ENCODE peak calls at places on chromosomes 1 and 21, in nine cellular contexts. One of them, this sample, is unnamed.

GRCh38 chr1:178541829-178542553 is 29.1 kb downstream of the TEX35 start:
- DNase-seq in stimulated activated CD4-positive, alpha-beta T cell treated with anti-CD3 and anti-CD28 coated beads, Interleukin-1b, Interleukin-23, amount 100 ng/mL, for 24 hours: peak
- DNase-seq in caudate nucleus: peak
- DNase-seq in ACHN: peak
- DNase-seq in H4: no peak
- DNase-seq in Right ventricle myocardium inferior: peak
- DNase-seq in substantia nigra: no peak
- DNase-seq in T-helper 17 cell: no peak
- DNase-seq in HTR-8/SVneo: peak
- DNase-seq in this sample: no peak

GRCh38 chr1:165854101-165854845 is 26.9 kb downstream of the UCK2 start:
- DNase-seq in stimulated activated CD4-positive, alpha-beta T cell treated with anti-CD3 and anti-CD28 coated beads, Interleukin-1b, Interleukin-23, amount 100 ng/mL, for 24 hours: no peak
- DNase-seq in caudate nucleus: no peak
- DNase-seq in ACHN: peak
- DNase-seq in H4: peak
- DNase-seq in Right ventricle myocardium inferior: no peak
- DNase-seq in substantia nigra: no peak
- DNase-seq in T-helper 17 cell: no peak
- DNase-seq in HTR-8/SVneo: peak
- DNase-seq in this sample: no peak

GRCh38 chr1:119516680-119517079 is 9.7 kb downstream of the HSD3B1 start:
- DNase-seq in stimulated activated CD4-positive, alpha-beta T cell treated with anti-CD3 and anti-CD28 coated beads, Interleukin-1b, Interleukin-23, amount 100 ng/mL, for 24 hours: no peak
- DNase-seq in caudate nucleus: no peak
- DNase-seq in ACHN: no peak
- DNase-seq in H4: no peak
- DNase-seq in Right ventricle myocardium inferior: no peak
- DNase-seq in substantia nigra: no peak
- DNase-seq in T-helper 17 cell: no peak
- DNase-seq in HTR-8/SVneo: no peak
- DNase-seq in this sample: no peak

GRCh38 chr1:231460614-231461013 is 38.5 kb upstream of the EGLN1 start:
- DNase-seq in stimulated activated CD4-positive, alpha-beta T cell treated with anti-CD3 and anti-CD28 coated beads, Interleukin-1b, Interleukin-23, amount 100 ng/mL, for 24 hours: peak
- DNase-seq in caudate nucleus: no peak
- DNase-seq in ACHN: no peak
- DNase-seq in H4: peak
- DNase-seq in Right ventricle myocardium inferior: no peak
- DNase-seq in substantia nigra: no peak
- DNase-seq in T-helper 17 cell: no peak
- DNase-seq in HTR-8/SVneo: no peak
- DNase-seq in this sample: no peak

GRCh38 chr1:146039844-146040194 is 18.3 kb upstream of the HJV start:
- DNase-seq in stimulated activated CD4-positive, alpha-beta T cell treated with anti-CD3 and anti-CD28 coated beads, Interleukin-1b, Interleukin-23, amount 100 ng/mL, for 24 hours: no peak
- DNase-seq in caudate nucleus: peak
- DNase-seq in ACHN: no peak
- DNase-seq in H4: no peak
- DNase-seq in Right ventricle myocardium inferior: no peak
- DNase-seq in substantia nigra: peak
- DNase-seq in T-helper 17 cell: no peak
- DNase-seq in HTR-8/SVneo: no peak
- DNase-seq in this sample: no peak

GRCh38 chr1:154474802-154475201 is 27.2 kb upstream of the TDRD10 start:
- DNase-seq in stimulated activated CD4-positive, alpha-beta T cell treated with anti-CD3 and anti-CD28 coated beads, Interleukin-1b, Interleukin-23, amount 100 ng/mL, for 24 hours: no peak
- DNase-seq in caudate nucleus: peak
- DNase-seq in ACHN: peak
- DNase-seq in H4: peak
- DNase-seq in Right ventricle myocardium inferior: no peak
- DNase-seq in substantia nigra: peak
- DNase-seq in T-helper 17 cell: no peak
- DNase-seq in HTR-8/SVneo: peak
- DNase-seq in this sample: peak

GRCh38 chr21:45861156-45861870 is 120.3 kb upstream of the COL6A1 start:
- DNase-seq in stimulated activated CD4-positive, alpha-beta T cell treated with anti-CD3 and anti-CD28 coated beads, Interleukin-1b, Interleukin-23, amount 100 ng/mL, for 24 hours: no peak
- DNase-seq in caudate nucleus: no peak
- DNase-seq in ACHN: no peak
- DNase-seq in H4: no peak
- DNase-seq in Right ventricle myocardium inferior: no peak
- DNase-seq in substantia nigra: no peak
- DNase-seq in T-helper 17 cell: no peak
- DNase-seq in HTR-8/SVneo: no peak
- DNase-seq in this sample: no peak

GRCh38 chr1:213987876-213988638 is at the start of gene PROX1:
- DNase-seq in stimulated activated CD4-positive, alpha-beta T cell treated with anti-CD3 and anti-CD28 coated beads, Interleukin-1b, Interleukin-23, amount 100 ng/mL, for 24 hours: peak
- DNase-seq in caudate nucleus: peak
- DNase-seq in ACHN: peak
- DNase-seq in H4: peak
- DNase-seq in Right ventricle myocardium inferior: peak
- DNase-seq in substantia nigra: peak
- DNase-seq in T-helper 17 cell: no peak
- DNase-seq in HTR-8/SVneo: peak
- DNase-seq in this sample: no peak

GRCh38 chr1:150813028-150813707 is 5.1 kb upstream of the CTSK start:
- DNase-seq in stimulated activated CD4-positive, alpha-beta T cell treated with anti-CD3 and anti-CD28 coated beads, Interleukin-1b, Interleukin-23, amount 100 ng/mL, for 24 hours: no peak
- DNase-seq in caudate nucleus: no peak
- DNase-seq in ACHN: peak
- DNase-seq in H4: peak
- DNase-seq in Right ventricle myocardium inferior: peak
- DNase-seq in substantia nigra: no peak
- DNase-seq in T-helper 17 cell: no peak
- DNase-seq in HTR-8/SVneo: peak
- DNase-seq in this sample: no peak

GRCh38 chr1:180522204-180522497 is 19.8 kb upstream of the ACBD6 start:
- DNase-seq in stimulated activated CD4-positive, alpha-beta T cell treated with anti-CD3 and anti-CD28 coated beads, Interleukin-1b, Interleukin-23, amount 100 ng/mL, for 24 hours: no peak
- DNase-seq in caudate nucleus: no peak
- DNase-seq in ACHN: no peak
- DNase-seq in H4: no peak
- DNase-seq in Right ventricle myocardium inferior: no peak
- DNase-seq in substantia nigra: no peak
- DNase-seq in T-helper 17 cell: no peak
- DNase-seq in HTR-8/SVneo: peak
- DNase-seq in this sample: no peak

GRCh38 chr21:41932191-41932575 is 21.6 kb downstream of the C2CD2 start:
- DNase-seq in stimulated activated CD4-positive, alpha-beta T cell treated with anti-CD3 and anti-CD28 coated beads, Interleukin-1b, Interleukin-23, amount 100 ng/mL, for 24 hours: no peak
- DNase-seq in caudate nucleus: no peak
- DNase-seq in ACHN: peak
- DNase-seq in H4: peak
- DNase-seq in Right ventricle myocardium inferior: no peak
- DNase-seq in substantia nigra: no peak
- DNase-seq in T-helper 17 cell: no peak
- DNase-seq in HTR-8/SVneo: peak
- DNase-seq in this sample: no peak

GRCh38 chr21:46189213-46189958 is 5.1 kb upstream of the SPATC1L start:
- DNase-seq in stimulated activated CD4-positive, alpha-beta T cell treated with anti-CD3 and anti-CD28 coated beads, Interleukin-1b, Interleukin-23, amount 100 ng/mL, for 24 hours: no peak
- DNase-seq in caudate nucleus: peak
- DNase-seq in ACHN: no peak
- DNase-seq in H4: peak
- DNase-seq in Right ventricle myocardium inferior: no peak
- DNase-seq in substantia nigra: no peak
- DNase-seq in T-helper 17 cell: no peak
- DNase-seq in HTR-8/SVneo: no peak
- DNase-seq in this sample: peak

GRCh38 chr21:27171704-27172103 is 204.8 kb upstream of the ADAMTS5 start:
- DNase-seq in stimulated activated CD4-positive, alpha-beta T cell treated with anti-CD3 and anti-CD28 coated beads, Interleukin-1b, Interleukin-23, amount 100 ng/mL, for 24 hours: no peak
- DNase-seq in caudate nucleus: no peak
- DNase-seq in ACHN: no peak
- DNase-seq in H4: no peak
- DNase-seq in Right ventricle myocardium inferior: no peak
- DNase-seq in substantia nigra: no peak
- DNase-seq in T-helper 17 cell: no peak
- DNase-seq in HTR-8/SVneo: no peak
- DNase-seq in this sample: no peak

GRCh38 chr1:228315484-228315944 is 91.1 kb downstream of the TRIM11 start:
- DNase-seq in stimulated activated CD4-positive, alpha-beta T cell treated with anti-CD3 and anti-CD28 coated beads, Interleukin-1b, Interleukin-23, amount 100 ng/mL, for 24 hours: no peak
- DNase-seq in caudate nucleus: no peak
- DNase-seq in ACHN: no peak
- DNase-seq in H4: no peak
- DNase-seq in Right ventricle myocardium inferior: no peak
- DNase-seq in substantia nigra: no peak
- DNase-seq in T-helper 17 cell: peak
- DNase-seq in HTR-8/SVneo: no peak
- DNase-seq in this sample: no peak

GRCh38 chr1:156845055-156845952 is 13.6 kb downstream of the INSRR start:
- DNase-seq in stimulated activated CD4-positive, alpha-beta T cell treated with anti-CD3 and anti-CD28 coated beads, Interleukin-1b, Interleukin-23, amount 100 ng/mL, for 24 hours: peak
- DNase-seq in caudate nucleus: no peak
- DNase-seq in ACHN: no peak
- DNase-seq in H4: no peak
- DNase-seq in Right ventricle myocardium inferior: peak
- DNase-seq in substantia nigra: peak
- DNase-seq in T-helper 17 cell: no peak
- DNase-seq in HTR-8/SVneo: no peak
- DNase-seq in this sample: no peak

GRCh38 chr1:4599951-4600481 is 54.4 kb upstream of the AJAP1 start:
- DNase-seq in stimulated activated CD4-positive, alpha-beta T cell treated with anti-CD3 and anti-CD28 coated beads, Interleukin-1b, Interleukin-23, amount 100 ng/mL, for 24 hours: no peak
- DNase-seq in caudate nucleus: no peak
- DNase-seq in ACHN: no peak
- DNase-seq in H4: no peak
- DNase-seq in Right ventricle myocardium inferior: no peak
- DNase-seq in substantia nigra: no peak
- DNase-seq in T-helper 17 cell: no peak
- DNase-seq in HTR-8/SVneo: no peak
- DNase-seq in this sample: no peak

GRCh38 chr1:154329152-154329521 is 3.8 kb downstream of the ATP8B2 start:
- DNase-seq in stimulated activated CD4-positive, alpha-beta T cell treated with anti-CD3 and anti-CD28 coated beads, Interleukin-1b, Interleukin-23, amount 100 ng/mL, for 24 hours: no peak
- DNase-seq in caudate nucleus: peak
- DNase-seq in ACHN: no peak
- DNase-seq in H4: no peak
- DNase-seq in Right ventricle myocardium inferior: no peak
- DNase-seq in substantia nigra: peak
- DNase-seq in T-helper 17 cell: no peak
- DNase-seq in HTR-8/SVneo: no peak
- DNase-seq in this sample: no peak

GRCh38 chr1:3522564-3523270 is 68.3 kb downstream of the ARHGEF16 start:
- DNase-seq in stimulated activated CD4-positive, alpha-beta T cell treated with anti-CD3 and anti-CD28 coated beads, Interleukin-1b, Interleukin-23, amount 100 ng/mL, for 24 hours: no peak
- DNase-seq in caudate nucleus: no peak
- DNase-seq in ACHN: no peak
- DNase-seq in H4: no peak
- DNase-seq in Right ventricle myocardium inferior: no peak
- DNase-seq in substantia nigra: no peak
- DNase-seq in T-helper 17 cell: no peak
- DNase-seq in HTR-8/SVneo: no peak
- DNase-seq in this sample: no peak

GRCh38 chr1:228734881-228735801 is at the start of gene RHOU:
- DNase-seq in stimulated activated CD4-positive, alpha-beta T cell treated with anti-CD3 and anti-CD28 coated beads, Interleukin-1b, Interleukin-23, amount 100 ng/mL, for 24 hours: peak
- DNase-seq in caudate nucleus: peak
- DNase-seq in ACHN: peak
- DNase-seq in H4: peak
- DNase-seq in Right ventricle myocardium inferior: peak
- DNase-seq in substantia nigra: peak
- DNase-seq in T-helper 17 cell: peak
- DNase-seq in HTR-8/SVneo: peak
- DNase-seq in this sample: peak

GRCh38 chr1:12341667-12342066 is 111.8 kb downstream of the VPS13D start:
- DNase-seq in stimulated activated CD4-positive, alpha-beta T cell treated with anti-CD3 and anti-CD28 coated beads, Interleukin-1b, Interleukin-23, amount 100 ng/mL, for 24 hours: no peak
- DNase-seq in caudate nucleus: no peak
- DNase-seq in ACHN: no peak
- DNase-seq in H4: no peak
- DNase-seq in Right ventricle myocardium inferior: no peak
- DNase-seq in substantia nigra: no peak
- DNase-seq in T-helper 17 cell: no peak
- DNase-seq in HTR-8/SVneo: no peak
- DNase-seq in this sample: no peak

GRCh38 chr1:40658895-40659648 is 6.4 kb downstream of the RIMS3 start:
- DNase-seq in stimulated activated CD4-positive, alpha-beta T cell treated with anti-CD3 and anti-CD28 coated beads, Interleukin-1b, Interleukin-23, amount 100 ng/mL, for 24 hours: no peak
- DNase-seq in caudate nucleus: no peak
- DNase-seq in ACHN: no peak
- DNase-seq in H4: no peak
- DNase-seq in Right ventricle myocardium inferior: no peak
- DNase-seq in substantia nigra: no peak
- DNase-seq in T-helper 17 cell: no peak
- DNase-seq in HTR-8/SVneo: no peak
- DNase-seq in this sample: no peak

GRCh38 chr1:159752135-159752580 is 28.6 kb upstream of the DUSP23 start:
- DNase-seq in stimulated activated CD4-positive, alpha-beta T cell treated with anti-CD3 and anti-CD28 coated beads, Interleukin-1b, Interleukin-23, amount 100 ng/mL, for 24 hours: no peak
- DNase-seq in caudate nucleus: no peak
- DNase-seq in ACHN: no peak
- DNase-seq in H4: peak
- DNase-seq in Right ventricle myocardium inferior: peak
- DNase-seq in substantia nigra: no peak
- DNase-seq in T-helper 17 cell: no peak
- DNase-seq in HTR-8/SVneo: no peak
- DNase-seq in this sample: peak

GRCh38 chr1:94827434-94827833 is 7.3 kb downstream of the SLC44A3 start:
- DNase-seq in stimulated activated CD4-positive, alpha-beta T cell treated with anti-CD3 and anti-CD28 coated beads, Interleukin-1b, Interleukin-23, amount 100 ng/mL, for 24 hours: no peak
- DNase-seq in caudate nucleus: no peak
- DNase-seq in ACHN: no peak
- DNase-seq in H4: no peak
- DNase-seq in Right ventricle myocardium inferior: no peak
- DNase-seq in substantia nigra: peak
- DNase-seq in T-helper 17 cell: no peak
- DNase-seq in HTR-8/SVneo: no peak
- DNase-seq in this sample: no peak

GRCh38 chr1:19689856-19690255 is 25.2 kb downstream of the HTR6 start:
- DNase-seq in stimulated activated CD4-positive, alpha-beta T cell treated with anti-CD3 and anti-CD28 coated beads, Interleukin-1b, Interleukin-23, amount 100 ng/mL, for 24 hours: no peak
- DNase-seq in caudate nucleus: no peak
- DNase-seq in ACHN: no peak
- DNase-seq in H4: no peak
- DNase-seq in Right ventricle myocardium inferior: no peak
- DNase-seq in substantia nigra: no peak
- DNase-seq in T-helper 17 cell: no peak
- DNase-seq in HTR-8/SVneo: no peak
- DNase-seq in this sample: no peak

GRCh38 chr1:163055531-163055930 is 13.6 kb upstream of the RGS4 start:
- DNase-seq in stimulated activated CD4-positive, alpha-beta T cell treated with anti-CD3 and anti-CD28 coated beads, Interleukin-1b, Interleukin-23, amount 100 ng/mL, for 24 hours: no peak
- DNase-seq in caudate nucleus: peak
- DNase-seq in ACHN: no peak
- DNase-seq in H4: no peak
- DNase-seq in Right ventricle myocardium inferior: no peak
- DNase-seq in substantia nigra: no peak
- DNase-seq in T-helper 17 cell: no peak
- DNase-seq in HTR-8/SVneo: no peak
- DNase-seq in this sample: no peak

GRCh38 chr1:172753964-172754363 is 95.1 kb downstream of the FASLG start:
- DNase-seq in stimulated activated CD4-positive, alpha-beta T cell treated with anti-CD3 and anti-CD28 coated beads, Interleukin-1b, Interleukin-23, amount 100 ng/mL, for 24 hours: no peak
- DNase-seq in caudate nucleus: no peak
- DNase-seq in ACHN: no peak
- DNase-seq in H4: no peak
- DNase-seq in Right ventricle myocardium inferior: no peak
- DNase-seq in substantia nigra: no peak
- DNase-seq in T-helper 17 cell: no peak
- DNase-seq in HTR-8/SVneo: no peak
- DNase-seq in this sample: no peak

GRCh38 chr1:107138767-107139445 is 1.9 kb upstream of the NTNG1 start:
- DNase-seq in stimulated activated CD4-positive, alpha-beta T cell treated with anti-CD3 and anti-CD28 coated beads, Interleukin-1b, Interleukin-23, amount 100 ng/mL, for 24 hours: no peak
- DNase-seq in caudate nucleus: no peak
- DNase-seq in ACHN: peak
- DNase-seq in H4: no peak
- DNase-seq in Right ventricle myocardium inferior: no peak
- DNase-seq in substantia nigra: no peak
- DNase-seq in T-helper 17 cell: no peak
- DNase-seq in HTR-8/SVneo: no peak
- DNase-seq in this sample: no peak

GRCh38 chr1:204992499-204992898 is 50.5 kb upstream of the CNTN2 start:
- DNase-seq in stimulated activated CD4-positive, alpha-beta T cell treated with anti-CD3 and anti-CD28 coated beads, Interleukin-1b, Interleukin-23, amount 100 ng/mL, for 24 hours: no peak
- DNase-seq in caudate nucleus: no peak
- DNase-seq in ACHN: no peak
- DNase-seq in H4: no peak
- DNase-seq in Right ventricle myocardium inferior: no peak
- DNase-seq in substantia nigra: no peak
- DNase-seq in T-helper 17 cell: no peak
- DNase-seq in HTR-8/SVneo: no peak
- DNase-seq in this sample: no peak